ENCODE peak calls at places on chromosomes 6 and 20, in six cellular contexts. One of them, this sample, is unnamed.

GRCh38 chr6:46011241-46012085 is 4.2 kb downstream of the CLIC5 start:
- DNase-seq in kidney: no peak
- DNase-seq in H9: no peak
- DNase-seq in neural progenitor cell: no peak
- DNase-seq in HL-60: no peak
- DNase-seq in heart right ventricle: no peak
- DNase-seq in this sample: peak

GRCh38 chr20:49426873-49427272 is 55.6 kb downstream of the KCNB1 start:
- DNase-seq in kidney: no peak
- DNase-seq in H9: no peak
- DNase-seq in neural progenitor cell: no peak
- DNase-seq in HL-60: no peak
- DNase-seq in heart right ventricle: no peak
- DNase-seq in this sample: no peak

GRCh38 chr6:7580537-7580926 is 9.5 kb upstream of the SNRNP48 start:
- DNase-seq in kidney: no peak
- DNase-seq in H9: no peak
- DNase-seq in neural progenitor cell: no peak
- DNase-seq in HL-60: no peak
- DNase-seq in heart right ventricle: no peak
- DNase-seq in this sample: no peak

GRCh38 chr6:118708055-118708454 is 56.7 kb upstream of the CEP85L start:
- DNase-seq in kidney: no peak
- DNase-seq in H9: no peak
- DNase-seq in neural progenitor cell: no peak
- DNase-seq in HL-60: no peak
- DNase-seq in heart right ventricle: no peak
- DNase-seq in this sample: no peak

GRCh38 chr6:148427333-148427732 is 84.7 kb downstream of the SASH1 start:
- DNase-seq in kidney: no peak
- DNase-seq in H9: no peak
- DNase-seq in neural progenitor cell: no peak
- DNase-seq in HL-60: no peak
- DNase-seq in heart right ventricle: no peak
- DNase-seq in this sample: no peak

GRCh38 chr6:106745824-106746610 is 116.6 kb downstream of the QRSL1 start:
- DNase-seq in kidney: no peak
- DNase-seq in H9: no peak
- DNase-seq in neural progenitor cell: no peak
- DNase-seq in HL-60: no peak
- DNase-seq in heart right ventricle: no peak
- DNase-seq in this sample: no peak

GRCh38 chr6:6494677-6495076 is 93.8 kb upstream of the LY86 start:
- DNase-seq in kidney: no peak
- DNase-seq in H9: peak
- DNase-seq in neural progenitor cell: peak
- DNase-seq in HL-60: no peak
- DNase-seq in heart right ventricle: peak
- DNase-seq in this sample: no peak

GRCh38 chr20:45890077-45890996 is 671 bp downstream of the NEURL2 start:
- DNase-seq in kidney: peak
- DNase-seq in H9: peak
- DNase-seq in neural progenitor cell: peak
- DNase-seq in HL-60: no peak
- DNase-seq in heart right ventricle: peak
- DNase-seq in this sample: peak

GRCh38 chr6:139133272-139133671 is 1.6 kb upstream of the HECA start:
- DNase-seq in kidney: peak
- DNase-seq in H9: no peak
- DNase-seq in neural progenitor cell: no peak
- DNase-seq in HL-60: no peak
- DNase-seq in heart right ventricle: no peak
- DNase-seq in this sample: no peak

GRCh38 chr6:1524040-1524480 is 85.7 kb upstream of the FOXC1 start:
- DNase-seq in kidney: peak
- DNase-seq in H9: peak
- DNase-seq in neural progenitor cell: peak
- DNase-seq in HL-60: peak
- DNase-seq in heart right ventricle: peak
- DNase-seq in this sample: peak

GRCh38 chr20:47088339-47088738 is 193.7 kb downstream of the EYA2 start:
- DNase-seq in kidney: no peak
- DNase-seq in H9: no peak
- DNase-seq in neural progenitor cell: no peak
- DNase-seq in HL-60: no peak
- DNase-seq in heart right ventricle: no peak
- DNase-seq in this sample: no peak

GRCh38 chr20:21994203-21994602 is 288.7 kb downstream of the PAX1 start:
- DNase-seq in kidney: no peak
- DNase-seq in H9: no peak
- DNase-seq in neural progenitor cell: no peak
- DNase-seq in HL-60: no peak
- DNase-seq in heart right ventricle: no peak
- DNase-seq in this sample: no peak

GRCh38 chr6:89475634-89476033 is 42.7 kb downstream of the ANKRD6 start:
- DNase-seq in kidney: no peak
- DNase-seq in H9: no peak
- DNase-seq in neural progenitor cell: no peak
- DNase-seq in HL-60: no peak
- DNase-seq in heart right ventricle: no peak
- DNase-seq in this sample: no peak

GRCh38 chr6:9252784-9253183 is 817.4 kb upstream of the SLC35B3 start:
- DNase-seq in kidney: no peak
- DNase-seq in H9: peak
- DNase-seq in neural progenitor cell: peak
- DNase-seq in HL-60: no peak
- DNase-seq in heart right ventricle: no peak
- DNase-seq in this sample: no peak

GRCh38 chr6:9248125-9248524 is 812.8 kb upstream of the SLC35B3 start:
- DNase-seq in kidney: no peak
- DNase-seq in H9: no peak
- DNase-seq in neural progenitor cell: no peak
- DNase-seq in HL-60: no peak
- DNase-seq in heart right ventricle: no peak
- DNase-seq in this sample: no peak

GRCh38 chr6:9254251-9254650 is 818.9 kb upstream of the SLC35B3 start:
- DNase-seq in kidney: no peak
- DNase-seq in H9: no peak
- DNase-seq in neural progenitor cell: no peak
- DNase-seq in HL-60: no peak
- DNase-seq in heart right ventricle: no peak
- DNase-seq in this sample: no peak

GRCh38 chr6:9250852-9251251 is 815.5 kb upstream of the SLC35B3 start:
- DNase-seq in kidney: no peak
- DNase-seq in H9: peak
- DNase-seq in neural progenitor cell: peak
- DNase-seq in HL-60: no peak
- DNase-seq in heart right ventricle: no peak
- DNase-seq in this sample: no peak
- TF ChIP-seq CTCF in kidney: peak
- TF ChIP-seq CTCF in H9: peak
- TF ChIP-seq CTCF in neural progenitor cell: peak
- TF ChIP-seq CTCF in HL-60: no peak
- TF ChIP-seq CTCF in heart right ventricle: peak
- TF ChIP-seq CTCF in this sample: no peak

GRCh38 chr6:142846459-142846831 is 98.5 kb downstream of the HIVEP2 start:
- DNase-seq in kidney: no peak
- DNase-seq in H9: no peak
- DNase-seq in neural progenitor cell: no peak
- DNase-seq in HL-60: no peak
- DNase-seq in heart right ventricle: no peak
- DNase-seq in this sample: no peak

GRCh38 chr6:142846883-142847287 is 98.1 kb downstream of the HIVEP2 start:
- DNase-seq in kidney: no peak
- DNase-seq in H9: no peak
- DNase-seq in neural progenitor cell: no peak
- DNase-seq in HL-60: no peak
- DNase-seq in heart right ventricle: no peak
- DNase-seq in this sample: no peak

GRCh38 chr6:142845143-142845571 is 99.8 kb downstream of the HIVEP2 start:
- DNase-seq in kidney: no peak
- DNase-seq in H9: no peak
- DNase-seq in neural progenitor cell: no peak
- DNase-seq in HL-60: no peak
- DNase-seq in heart right ventricle: no peak
- DNase-seq in this sample: no peak

GRCh38 chr6:142844065-142844755 is 100.8 kb downstream of the HIVEP2 start:
- DNase-seq in kidney: no peak
- DNase-seq in H9: no peak
- DNase-seq in neural progenitor cell: no peak
- DNase-seq in HL-60: no peak
- DNase-seq in heart right ventricle: no peak
- DNase-seq in this sample: no peak

DNA sequence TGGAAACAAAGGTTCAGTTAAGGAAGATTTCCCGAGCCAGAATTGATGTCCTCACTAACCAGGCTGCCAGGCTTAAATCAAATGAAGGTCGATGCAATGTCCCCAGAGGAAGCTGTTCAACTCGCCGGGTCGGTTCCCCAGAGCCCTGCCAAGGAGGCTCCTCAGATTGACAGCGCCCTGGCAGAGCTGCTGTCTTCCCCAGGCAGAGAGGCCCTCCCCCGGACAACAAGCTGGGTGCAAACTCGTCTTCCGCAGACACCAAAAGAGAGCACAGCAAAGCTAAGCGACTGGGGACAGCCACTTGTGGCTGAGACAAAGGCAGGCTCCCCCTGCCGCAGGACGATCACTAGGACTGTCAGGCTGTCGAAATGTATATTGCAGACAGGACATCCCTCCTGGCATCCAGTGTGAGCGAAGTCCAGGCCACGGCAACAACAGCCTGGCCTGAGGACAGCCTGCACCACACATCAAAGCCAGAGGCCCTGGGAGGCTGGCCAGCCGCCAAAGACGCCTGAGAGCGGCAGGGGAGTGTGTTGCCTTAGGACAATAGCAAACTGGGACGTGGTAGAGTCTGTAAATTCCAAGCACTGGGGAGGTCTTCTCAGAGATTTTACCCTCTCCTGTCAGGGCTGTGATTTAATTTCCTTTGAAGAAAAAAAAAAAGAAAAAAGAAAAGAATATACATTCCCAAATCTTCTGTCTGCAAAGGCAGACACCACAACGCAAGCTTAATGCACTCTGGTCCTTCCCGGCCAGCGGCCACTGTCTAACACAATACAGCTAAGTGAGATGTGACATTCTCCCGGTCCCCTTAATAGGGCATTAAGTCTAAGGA is 99.1 kb downstream of the HIVEP2 start:
- DNase-seq in kidney: peak
- DNase-seq in H9: peak
- DNase-seq in neural progenitor cell: peak
- DNase-seq in HL-60: no peak
- DNase-seq in heart right ventricle: peak
- DNase-seq in this sample: no peak
- TF ChIP-seq CTCF in kidney: no peak
- TF ChIP-seq CTCF in H9: no peak
- TF ChIP-seq CTCF in neural progenitor cell: no peak
- TF ChIP-seq CTCF in HL-60: no peak
- TF ChIP-seq CTCF in heart right ventricle: no peak
- TF ChIP-seq CTCF in this sample: no peak

GRCh38 chr20:44681796-44682566 is 30.5 kb upstream of the ADA start:
- DNase-seq in kidney: no peak
- DNase-seq in H9: no peak
- DNase-seq in neural progenitor cell: no peak
- DNase-seq in HL-60: no peak
- DNase-seq in heart right ventricle: no peak
- DNase-seq in this sample: no peak

GRCh38 chr20:44686934-44687333 is 28.2 kb upstream of the CCN5 start:
- DNase-seq in kidney: no peak
- DNase-seq in H9: no peak
- DNase-seq in neural progenitor cell: no peak
- DNase-seq in HL-60: no peak
- DNase-seq in heart right ventricle: no peak
- DNase-seq in this sample: no peak

GRCh38 chr20:44684047-44684965 is 30.9 kb upstream of the CCN5 start:
- DNase-seq in kidney: no peak
- DNase-seq in H9: no peak
- DNase-seq in neural progenitor cell: no peak
- DNase-seq in HL-60: no peak
- DNase-seq in heart right ventricle: no peak
- DNase-seq in this sample: no peak

GRCh38 chr20:44678990-44679611 is 27.6 kb upstream of the ADA start:
- DNase-seq in kidney: no peak
- DNase-seq in H9: no peak
- DNase-seq in neural progenitor cell: no peak
- DNase-seq in HL-60: no peak
- DNase-seq in heart right ventricle: no peak
- DNase-seq in this sample: no peak

DNA sequence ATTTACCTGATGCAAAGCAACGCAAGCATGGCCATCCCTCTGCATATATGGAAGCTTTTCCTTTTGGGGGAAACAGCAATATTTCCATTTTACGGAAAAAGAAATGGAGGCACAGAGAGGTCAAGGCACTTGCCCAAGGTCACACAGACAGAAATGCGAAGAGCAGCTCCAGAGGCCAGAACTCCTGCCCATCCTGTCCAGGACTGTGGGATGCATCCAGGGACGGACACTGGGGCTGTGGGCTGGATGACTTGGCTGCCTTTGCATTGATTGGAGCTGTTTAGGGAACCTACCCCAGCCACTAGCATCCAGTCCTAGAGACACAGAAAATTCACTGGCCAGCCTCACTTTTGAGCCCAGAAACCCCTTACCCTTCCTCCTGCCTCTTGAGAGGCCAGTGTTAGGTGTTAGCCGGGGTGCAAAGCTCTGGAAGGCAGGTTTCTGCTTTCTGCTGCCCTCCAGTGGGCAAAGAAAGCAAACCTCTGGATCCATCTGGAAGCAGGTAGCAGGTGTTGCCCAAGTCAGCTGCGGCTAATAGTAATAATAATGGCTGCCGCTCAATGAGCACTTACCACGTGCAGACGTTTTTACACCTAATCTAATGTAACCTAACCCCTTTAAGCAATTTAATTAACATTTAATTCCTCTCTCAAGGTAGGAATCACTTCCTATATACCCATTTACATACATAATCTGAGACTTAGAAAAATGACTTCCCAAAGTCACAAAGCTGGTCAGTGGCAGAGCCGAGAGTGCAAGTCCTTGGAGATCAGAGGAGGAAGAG is 31.7 kb upstream of the CCN5 start:
- DNase-seq in kidney: no peak
- DNase-seq in H9: peak
- DNase-seq in neural progenitor cell: peak
- DNase-seq in HL-60: peak
- DNase-seq in heart right ventricle: no peak
- DNase-seq in this sample: peak
- TF ChIP-seq CTCF in kidney: no peak
- TF ChIP-seq CTCF in H9: peak
- TF ChIP-seq CTCF in neural progenitor cell: peak
- TF ChIP-seq CTCF in HL-60: peak
- TF ChIP-seq CTCF in heart right ventricle: peak
- TF ChIP-seq CTCF in this sample: peak

DNA sequence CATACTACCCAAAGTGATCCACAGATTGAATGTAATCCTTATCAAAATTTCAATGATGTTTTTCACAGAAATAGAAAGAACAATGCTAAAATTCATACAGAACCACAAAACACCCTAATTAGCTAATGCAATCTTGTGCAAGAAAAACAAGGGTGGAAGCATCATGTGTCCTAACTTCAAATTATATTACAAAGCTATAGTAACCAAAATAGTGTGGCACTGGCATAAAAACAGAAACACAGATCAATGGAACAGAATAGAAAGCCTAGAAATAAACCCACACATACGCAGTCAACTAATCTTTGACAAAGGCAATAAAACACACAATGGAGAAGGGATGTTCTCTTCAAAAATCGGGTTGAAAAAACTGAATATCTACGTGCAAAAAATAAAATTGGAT is 131.1 kb downstream of the TASP1 start:
- DNase-seq in kidney: no peak
- DNase-seq in H9: no peak
- DNase-seq in neural progenitor cell: no peak
- DNase-seq in HL-60: no peak
- DNase-seq in heart right ventricle: no peak
- DNase-seq in this sample: no peak
- TF ChIP-seq CTCF in kidney: no peak
- TF ChIP-seq CTCF in H9: no peak
- TF ChIP-seq CTCF in neural progenitor cell: no peak
- TF ChIP-seq CTCF in HL-60: no peak
- TF ChIP-seq CTCF in heart right ventricle: no peak
- TF ChIP-seq CTCF in this sample: no peak